ENCODE peak calls at places on chromosomes 16 and 17, in ten cellular contexts. U, X, T, F, P, K, S, W, G and H are unnamed samples.

GRCh38 chr17:64182325-64183012 is 52.5 kb upstream of the ERN1 start:
- DNase-seq in U (no peak), X (no peak), T (no peak), F (no peak), P (no peak), K (no peak), S (no peak), W (no peak), G (no peak), H (no peak)

GRCh38 chr17:66115246-66115645 is 76.7 kb downstream of the CEP112 start:
- DNase-seq in U (no peak), X (no peak), T (no peak), F (no peak), P (peak; percentile 19), K (no peak), S (no peak), W (no peak), G (no peak), H (peak; percentile 51)

GRCh38 chr16:73093146-73094144 is 45.5 kb upstream of the ZFHX3 start:
- DNase-seq in U (peak; percentile 42), X (peak; percentile 59), T (no peak), F (no peak), P (peak; percentile 29), K (no peak), S (no peak), W (no peak), G (no peak), H (no peak)

GRCh38 chr17:63558441-63558840 is 8.2 kb downstream of the DCAF7 start:
- DNase-seq in U (no peak), X (no peak), T (no peak), F (no peak), P (no peak), K (no peak), S (no peak), W (no peak), G (no peak), H (no peak)

GRCh38 chr16:57538235-57538711 is 1.9 kb upstream of the CCDC102A start:
- DNase-seq in U (no peak), X (no peak), T (no peak), F (no peak), P (no peak), K (no peak), S (no peak), W (no peak), G (no peak), H (no peak)

GRCh38 chr17:32795339-32795979 is 81.5 kb downstream of the MYO1D start:
- DNase-seq in U (no peak), X (no peak), T (no peak), F (no peak), P (no peak), K (no peak), S (no peak), W (no peak), G (no peak), H (no peak)

GRCh38 chr16:29146266-29146665 is 161.4 kb downstream of the LAT start:
- DNase-seq in U (no peak), X (no peak), T (no peak), F (no peak), P (no peak), K (no peak), S (no peak), W (no peak), G (no peak), H (no peak)

GRCh38 chr16:51151951-51152663 is 1.0 kb upstream of the SALL1 start:
- DNase-seq in U (no peak), X (peak; percentile 93), T (no peak), F (no peak), P (peak; percentile 82), K (no peak), S (peak; percentile 74), W (no peak), G (no peak), H (peak; percentile 82)

DNA sequence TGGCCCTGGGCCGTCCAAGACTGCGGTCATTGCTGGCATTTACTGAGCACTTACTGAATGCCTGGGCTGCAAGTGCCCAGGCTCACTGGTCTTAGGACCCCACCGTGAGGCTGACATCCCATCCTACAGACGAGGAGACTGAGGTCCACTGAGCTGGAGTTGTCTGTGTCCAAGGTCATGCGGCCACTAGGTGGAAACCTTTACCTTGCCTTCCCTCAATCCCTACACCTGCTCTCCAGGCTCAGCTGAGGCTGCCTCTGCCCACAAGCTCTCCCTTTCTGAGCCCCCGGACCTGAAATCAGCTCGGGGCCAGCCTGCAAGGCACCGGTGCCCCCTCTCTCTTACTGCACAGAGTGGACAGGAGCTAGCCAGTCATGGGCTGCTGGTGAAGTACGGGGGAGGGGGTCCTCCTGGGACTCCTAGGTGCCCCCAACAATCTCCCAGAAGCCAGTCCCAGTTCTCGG is 1.5 kb downstream of the CASKIN1 start:
- DNase-seq in U (no peak), X (peak; percentile 22), T (peak; percentile 69), F (peak; percentile 27), P (peak; percentile 42), K (no peak), S (no peak), W (peak; percentile 48), G (peak; percentile 55), H (peak; percentile 20)
- TF ChIP-seq CTCF in U (peak; percentile 25), X (peak; percentile 41), T (peak; percentile 74), F (peak; percentile 66), P (peak; percentile 24), K (peak; percentile 39), S (peak; percentile 30), W (peak; percentile 57), G (peak; percentile 57), H (peak; percentile 70)

GRCh38 chr17:48909796-48910195 is 1.6 kb downstream of the UBE2Z start:
- DNase-seq in U (no peak), X (no peak), T (no peak), F (no peak), P (no peak), K (no peak), S (no peak), W (no peak), G (no peak), H (no peak)

GRCh38 chr17:48908853-48909394 is 717 bp downstream of the UBE2Z start:
- DNase-seq in U (peak; percentile 72), X (peak; percentile 90), T (peak; percentile 91), F (peak; percentile 70), P (peak; percentile 78), K (peak; percentile 80), S (peak; percentile 78), W (peak; percentile 65), G (peak; percentile 91), H (peak; percentile 65)

GRCh38 chr17:48910370-48910769 is 2.2 kb downstream of the UBE2Z start:
- DNase-seq in U (no peak), X (no peak), T (no peak), F (no peak), P (no peak), K (no peak), S (no peak), W (no peak), G (no peak), H (no peak)

GRCh38 chr17:48907713-48908046 is 527 bp upstream of the UBE2Z start:
- DNase-seq in U (no peak), X (peak; percentile 78), T (no peak), F (no peak), P (no peak), K (no peak), S (no peak), W (no peak), G (peak; percentile 44), H (peak; percentile 75)

DNA sequence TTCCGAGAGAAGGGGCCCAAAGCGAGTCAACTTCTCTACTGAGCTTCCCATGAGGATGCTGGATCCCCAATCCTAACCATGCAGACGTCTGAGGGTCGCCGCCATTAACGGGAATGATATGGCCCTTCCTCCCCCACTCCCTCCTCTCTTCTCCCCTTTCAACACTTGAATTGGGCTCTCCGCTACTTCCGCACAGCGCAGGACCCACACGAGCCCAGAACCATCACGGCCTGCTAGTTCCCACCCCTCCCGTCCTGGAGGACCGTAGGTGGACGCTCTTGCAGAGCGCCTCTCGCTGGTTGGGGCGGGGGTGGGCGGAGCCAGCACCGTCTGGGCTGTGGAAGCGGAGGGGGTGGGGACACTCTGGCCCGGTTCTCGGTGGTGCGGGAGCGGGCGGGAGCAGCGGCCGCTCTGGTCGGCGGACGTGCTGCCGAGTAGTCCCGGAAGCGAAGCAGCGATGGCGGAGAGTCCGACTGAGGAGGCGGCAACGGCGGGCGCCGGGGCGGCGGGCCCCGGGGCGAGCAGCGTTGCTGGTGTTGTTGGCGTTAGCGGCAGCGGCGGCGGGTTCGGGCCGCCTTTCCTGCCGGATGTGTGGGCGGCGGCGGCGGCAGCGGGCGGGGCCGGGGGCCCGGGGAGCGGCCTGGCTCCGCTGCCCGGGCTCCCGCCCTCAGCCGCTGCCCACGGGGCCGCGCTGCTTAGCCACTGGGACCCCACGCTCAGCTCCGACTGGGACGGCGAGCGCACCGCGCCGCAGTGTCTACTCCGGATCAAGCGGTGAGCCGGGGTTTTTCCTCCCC is at the start of gene UBE2Z:
- DNase-seq in U (peak; percentile 94), X (peak; percentile 97), T (peak; percentile 99), F (peak; percentile 91), P (peak; percentile 95), K (peak; percentile 95), S (peak; percentile 92), W (peak; percentile 91), G (peak; percentile 98), H (peak; percentile 87)
- TF ChIP-seq CTCF in U (peak; percentile 4), X (peak; percentile 9), T (peak; percentile 31), F (no peak), P (no peak), K (peak; percentile 17), S (no peak), W (no peak), G (no peak), H (peak; percentile 46)

GRCh38 chr17:17146791-17147406 is 59.2 kb downstream of the PLD6 start:
- DNase-seq in U (no peak), X (no peak), T (peak; percentile 55), F (no peak), P (no peak), K (no peak), S (peak; percentile 48), W (no peak), G (no peak), H (no peak)
- TF ChIP-seq CTCF in U (no peak), X (peak; percentile 28), T (peak; percentile 23), F (peak; percentile 46), P (no peak), K (no peak), S (peak; percentile 36), W (no peak), G (no peak), H (peak; percentile 55)

GRCh38 chr17:41335747-41336146 is 14.9 kb downstream of the KRT33A start:
- DNase-seq in U (no peak), X (no peak), T (no peak), F (no peak), P (no peak), K (no peak), S (no peak), W (no peak), G (no peak), H (no peak)

GRCh38 chr17:41340496-41340895 is 10.1 kb downstream of the KRT33A start:
- DNase-seq in U (no peak), X (no peak), T (no peak), F (no peak), P (no peak), K (no peak), S (no peak), W (no peak), G (no peak), H (no peak)

GRCh38 chr17:41339571-41340169 is 11.0 kb downstream of the KRT33A start:
- DNase-seq in U (no peak), X (no peak), T (no peak), F (no peak), P (no peak), K (no peak), S (no peak), W (no peak), G (no peak), H (no peak)

GRCh38 chr17:41340934-41341861 is 9.4 kb downstream of the KRT33A start:
- DNase-seq in U (no peak), X (no peak), T (no peak), F (peak; percentile 10), P (no peak), K (no peak), S (no peak), W (no peak), G (no peak), H (no peak)

DNA sequence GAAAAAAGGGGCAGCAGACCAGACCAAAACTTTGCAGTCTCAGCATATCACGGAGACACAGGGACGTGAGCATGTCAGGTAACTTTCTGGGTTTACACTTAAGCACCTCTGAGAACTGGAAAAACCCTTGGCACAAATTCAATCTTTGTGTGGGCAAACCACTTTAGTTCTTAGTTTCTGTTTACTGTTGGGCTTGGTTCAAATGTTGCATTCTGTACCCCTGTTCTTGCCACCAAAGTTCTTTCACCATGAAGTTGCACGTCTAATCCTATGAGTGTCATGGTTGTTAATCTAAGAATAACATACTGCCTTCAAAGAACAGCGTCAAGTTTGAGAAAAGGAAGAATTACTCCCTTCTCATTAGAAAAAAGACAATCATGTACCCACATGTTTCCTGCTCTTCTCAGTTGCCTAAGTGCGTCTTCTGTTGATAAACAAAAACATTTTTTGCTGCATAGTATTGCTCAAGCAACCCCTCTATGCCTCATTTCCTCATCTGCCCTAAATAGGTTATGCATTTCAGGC is 11.6 kb downstream of the KRT33A start:
- DNase-seq in U (no peak), X (no peak), T (no peak), F (peak; percentile 19), P (no peak), K (no peak), S (no peak), W (no peak), G (peak; percentile 17), H (peak; percentile 33)
- TF ChIP-seq CTCF in U (no peak), X (no peak), T (no peak), F (no peak), P (no peak), K (no peak), S (no peak), W (no peak), G (no peak), H (no peak)